ENCODE peak calls at places on chromosome 12, in four cellular contexts. H is CD4-positive, CD25-positive, alpha-beta regulatory T cell; N is CD8-positive, alpha-beta T cell; J is fibroblast of lung. E is an unnamed sample. For H3K9me3, the result is how much of the 10 kb centered on the place peaks cover.

GRCh38 chr12:26273811-26274210 is 78.4 kb downstream of the SSPN start:
- DNase-seq in H (no peak), N (no peak), J (no peak), E (no peak)

GRCh38 chr12:116864371-116865160 is 16.7 kb downstream of the HRK start:
- DNase-seq in H (no peak), N (no peak), J (peak), E (no peak)

GRCh38 chr12:2284857-2285256 is 232.1 kb downstream of the CACNA1C start:
- DNase-seq in H (no peak), N (no peak), J (peak), E (no peak)

GRCh38 chr12:117468016-117468415 is 106.6 kb upstream of the NOS1 start:
- DNase-seq in H (no peak), N (no peak), J (no peak), E (no peak)

GRCh38 chr12:112482734-112483133 is 64.0 kb downstream of the PTPN11 start:
- DNase-seq in H (no peak), N (no peak), J (no peak), E (no peak)

GRCh38 chr12:103915306-103915705 is 14.9 kb upstream of the HSP90B1 start:
- DNase-seq in H (no peak), N (no peak), J (peak), E (no peak)

GRCh38 chr12:116164976-116165425 is 112.5 kb downstream of the MED13L start:
- DNase-seq in H (no peak), N (no peak), J (peak), E (no peak)

GRCh38 chr12:93198086-93198485 is 179.6 kb upstream of the NUDT4 start:
- DNase-seq in H (no peak), N (no peak), J (peak), E (no peak)

GRCh38 chr12:68236421-68237059 is 10.9 kb upstream of the IL26 start:
- DNase-seq in H (peak), N (peak), J (no peak), E (peak)

GRCh38 chr12:84889818-84890217 is 22.8 kb downstream of the SLC6A15 start:
- DNase-seq in H (no peak), N (no peak), J (no peak), E (no peak)

GRCh38 chr12:128795530-128796361 is 28.0 kb downstream of the SLC15A4 start:
- DNase-seq in H (no peak), N (no peak), J (no peak), E (no peak)

GRCh38 chr12:13404631-13405473 is 208.3 kb downstream of the EMP1 start:
- DNase-seq in H (no peak), N (no peak), J (no peak), E (no peak)

GRCh38 chr12:84502907-84503787 is 409.5 kb downstream of the SLC6A15 start:
- DNase-seq in H (no peak), N (no peak), J (peak), E (no peak)

GRCh38 chr12:103301642-103302620 is 193.8 kb downstream of the C12orf42 start:
- DNase-seq in H (no peak), N (no peak), J (no peak), E (no peak)

GRCh38 chr12:46450279-46450748 is 77.7 kb upstream of the SLC38A2 start:
- DNase-seq in H (no peak), N (no peak), J (no peak), E (no peak)

GRCh38 chr12:54028324-54029201 is at the start of gene HOXC6:
- DNase-seq in H (no peak), N (no peak), J (peak), E (no peak)

DNA sequence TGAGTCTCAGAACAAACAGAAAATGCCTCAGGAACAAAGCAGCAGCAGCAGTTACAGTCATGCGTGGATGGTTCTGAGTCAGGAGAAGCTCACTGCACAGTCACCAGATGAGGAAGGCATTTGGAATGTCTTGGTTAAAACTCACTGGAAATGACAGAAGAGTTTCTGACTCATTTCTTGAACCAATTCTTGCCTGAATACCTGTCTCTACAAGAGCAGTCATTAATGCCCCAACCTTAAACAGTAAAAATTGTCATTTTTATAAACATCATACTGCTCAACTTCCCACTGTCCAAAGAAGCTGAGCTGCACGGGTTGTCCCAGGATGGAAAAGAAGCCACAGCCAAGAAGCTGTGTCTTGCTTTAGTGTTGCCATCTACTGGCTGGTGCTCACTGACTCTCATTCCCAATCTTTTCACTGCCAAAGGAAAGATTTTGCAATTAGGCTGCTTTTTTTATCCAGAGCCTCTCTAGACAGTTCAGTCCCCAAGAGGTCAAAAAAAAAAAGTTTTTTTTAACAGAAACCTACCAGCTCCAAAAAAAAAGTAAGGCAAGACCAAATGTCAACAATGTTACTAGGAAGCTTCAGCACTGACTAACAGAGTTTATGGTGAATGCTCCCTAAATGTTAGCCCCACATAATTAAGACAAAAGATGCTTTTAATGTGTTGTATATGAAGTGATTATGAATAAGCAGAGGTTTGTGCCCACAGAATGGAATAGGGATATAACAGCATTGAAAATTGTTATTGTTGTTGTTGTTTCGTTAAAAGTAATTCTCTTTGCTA is 40.4 kb downstream of the KICS2 start:
- DNase-seq in H (no peak), N (no peak), J (peak), E (no peak)
- H3K9me3 ChIP-seq in H (under half), N (under half), J (under half), E (under half)

GRCh38 chr12:130874696-130875095 is 2.8 kb downstream of the RAN start:
- DNase-seq in H (no peak), N (no peak), J (no peak), E (no peak)
- H3K27ac ChIP-seq in H (peak), N (no peak), J (no peak), E (no peak)

GRCh38 chr12:133221241-133221640 is 14.4 kb downstream of the ANHX start:
- DNase-seq in H (no peak), N (no peak), J (no peak), E (no peak)
- H3K9me3 ChIP-seq in H (half or more), N (under half), J (under half), E (half or more)

DNA sequence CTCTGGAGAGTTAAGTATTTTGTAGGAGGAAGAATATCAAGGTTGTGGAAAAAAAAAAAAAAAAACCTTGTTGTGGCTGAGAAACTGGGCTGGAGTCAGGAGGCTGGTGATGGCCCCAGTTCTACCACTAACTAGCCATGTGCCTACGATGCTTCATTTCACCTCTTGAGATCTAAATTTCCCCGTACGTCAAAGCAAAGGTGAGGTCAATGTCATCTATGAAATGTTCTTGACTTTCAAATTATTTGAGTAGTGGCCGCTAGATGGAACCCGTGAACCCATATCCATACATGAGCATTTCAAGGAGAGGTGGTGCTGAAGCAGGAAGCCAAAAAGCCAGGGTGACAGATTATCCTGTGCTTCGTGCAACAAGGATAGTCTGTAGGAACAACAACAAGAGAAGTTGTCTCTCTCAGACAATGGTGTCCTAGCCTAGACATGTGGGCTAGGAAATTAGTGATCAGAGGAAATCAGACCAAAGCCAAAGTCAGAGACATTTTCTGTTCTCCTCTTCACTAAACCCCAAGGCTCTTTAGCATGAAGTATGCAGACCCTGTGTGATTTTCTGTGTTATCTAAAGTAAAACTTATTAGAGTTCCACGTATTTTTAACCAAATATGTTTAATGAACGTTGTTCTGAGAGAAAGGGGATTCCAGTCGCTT is 95.5 kb upstream of the ETV6 start:
- DNase-seq in H (peak), N (no peak), J (peak), E (no peak)
- H3K27ac ChIP-seq in H (no peak), N (no peak), J (no peak), E (no peak)

GRCh38 chr12:7100239-7100638 is 8.0 kb upstream of the C1R start:
- DNase-seq in H (no peak), N (no peak), J (no peak), E (no peak)

GRCh38 chr12:7101047-7101693 is 7.8 kb downstream of the C1RL start:
- DNase-seq in H (no peak), N (no peak), J (no peak), E (no peak)

GRCh38 chr12:7103837-7104236 is 5.2 kb downstream of the C1RL start:
- DNase-seq in H (no peak), N (no peak), J (no peak), E (no peak)

GRCh38 chr12:7101694-7102131 is 7.3 kb downstream of the C1RL start:
- DNase-seq in H (no peak), N (no peak), J (no peak), E (no peak)

GRCh38 chr12:7102582-7102981 is 6.4 kb downstream of the C1RL start:
- DNase-seq in H (no peak), N (no peak), J (no peak), E (no peak)
- H3K9me3 ChIP-seq in H (under half), N (under half), J (under half), E (under half)

GRCh38 chr12:122850695-122851350 is 15.6 kb downstream of the HIP1R start:
- DNase-seq in H (no peak), N (no peak), J (peak), E (no peak)
- H3K27ac ChIP-seq in H (no peak), N (no peak), J (no peak), E (no peak)

DNA sequence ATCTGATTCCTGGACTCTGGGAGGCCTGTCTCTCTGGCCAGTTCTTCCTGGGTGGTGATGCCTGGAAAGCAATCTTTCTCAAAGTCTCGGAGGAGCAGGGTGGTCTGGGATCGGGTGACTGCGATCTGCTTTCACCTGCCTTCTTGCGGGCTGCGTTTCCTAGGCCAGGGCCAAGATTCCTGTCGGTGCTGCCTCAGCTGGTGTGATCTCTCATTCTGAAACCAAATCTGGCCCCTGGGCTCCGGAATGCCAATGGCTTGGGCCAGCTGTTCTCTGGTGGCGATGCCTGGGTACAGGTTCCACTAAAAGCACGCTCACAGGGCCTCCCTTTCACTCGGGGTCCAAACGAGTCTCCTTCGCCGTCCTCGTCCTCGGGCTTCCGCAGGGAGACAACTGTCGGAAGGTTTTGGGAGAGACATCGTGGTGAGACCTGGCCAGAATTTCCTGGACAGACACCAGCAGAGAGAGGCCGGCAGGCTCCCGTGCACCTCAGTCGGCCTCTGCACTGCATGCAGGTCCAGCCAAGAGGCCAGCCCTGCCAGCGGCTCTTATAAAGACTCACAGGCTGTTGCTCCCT is 187.1 kb downstream of the ALG10 start:
- DNase-seq in H (no peak), N (no peak), J (no peak), E (no peak)
- H3K9me3 ChIP-seq in H (under half), N (under half), J (under half), E (under half)